ENCODE peak calls at places on chromosomes 16 and 17, in five cellular contexts. W is CD4-positive, alpha-beta T cell; Z is Right ventricle myocardium superior; I is activated T-helper 1 cell treated with anti-CD3 and anti-CD28 coated beads, Interleukin-2, amount 50 U/mL, for 16 hours; S is T-helper 2 cell. D is an unnamed sample.

GRCh38 chr17:73430848-73431247 is 119.0 kb upstream of the CDC42EP4 start:
- DNase-seq in I (no peak), S (no peak), Z (peak), W (no peak), D (peak)

GRCh38 chr17:8126306-8127066 is 2.6 kb upstream of the HES7 start:
- DNase-seq in S (no peak), I (no peak), Z (peak), W (no peak), D (no peak)

GRCh38 chr16:13612623-13613022 is 307.3 kb upstream of the ERCC4 start:
- DNase-seq in W (no peak), Z (no peak), I (no peak), S (no peak), D (no peak)

GRCh38 chr17:46722662-46723285 is 95.7 kb downstream of the WNT3 start:
- DNase-seq in W (no peak), Z (no peak), I (no peak), S (no peak), D (no peak)

GRCh38 chr17:28737316-28737715 is 6.5 kb upstream of the TRAF4 start:
- DNase-seq in W (no peak), S (no peak), Z (peak), I (no peak), D (no peak)

GRCh38 chr17:9115446-9116265 is 94.3 kb downstream of the NTN1 start:
- DNase-seq in I (no peak), S (no peak), W (peak), Z (peak), D (no peak)

GRCh38 chr16:11896776-11897175 is 19.0 kb downstream of the GSPT1 start:
- DNase-seq in I (no peak), W (no peak), S (no peak), Z (no peak), D (no peak)

GRCh38 chr17:80819422-80820164 is 172.0 kb upstream of the CHMP6 start:
- DNase-seq in Z (no peak), W (no peak), S (no peak), I (no peak), D (no peak)

GRCh38 chr17:76497979-76498885 is 3.0 kb downstream of the RHBDF2 start:
- DNase-seq in W (no peak), S (peak), Z (peak), I (no peak), D (no peak)

GRCh38 chr17:11622468-11622867 is 24.2 kb downstream of the DNAH9 start:
- DNase-seq in S (no peak), Z (no peak), I (no peak), W (no peak), D (no peak)

GRCh38 chr16:65829076-65829475 is 537.4 kb upstream of the CDH5 start:
- DNase-seq in I (no peak), Z (no peak), W (no peak), S (no peak), D (no peak)

GRCh38 chr16:1610071-1610840 is 1.6 kb downstream of the IFT140 start:
- DNase-seq in S (peak), I (peak), W (peak), Z (peak), D (peak)

GRCh38 chr17:51860934-51861561 is 297.5 kb downstream of the CA10 start:
- DNase-seq in S (no peak), W (no peak), I (no peak), Z (no peak), D (peak)

GRCh38 chr17:16516594-16517018 is 24.6 kb upstream of the LRRC75A start:
- DNase-seq in S (no peak), I (no peak), W (no peak), Z (no peak), D (no peak)

GRCh38 chr16:53071748-53072301 is 17.0 kb downstream of the CHD9 start:
- DNase-seq in W (no peak), I (no peak), Z (peak), S (no peak), D (no peak)

GRCh38 chr16:2005646-2006045 is 4.0 kb downstream of the ZNF598 start:
- DNase-seq in Z (no peak), W (no peak), S (no peak), I (no peak), D (no peak)

GRCh38 chr16:79282806-79283205 is 317.7 kb downstream of the MAF start:
- DNase-seq in Z (no peak), W (no peak), I (no peak), S (no peak), D (no peak)

GRCh38 chr16:66604376-66605176 is at the start of gene CMTM3:
- DNase-seq in I (peak), Z (peak), S (peak), W (peak), D (no peak)

GRCh38 chr17:45833826-45834439 is 10.7 kb upstream of the SPPL2C start:
- DNase-seq in S (no peak), I (no peak), W (no peak), Z (no peak), D (no peak)

GRCh38 chr16:29307598-29308507 is 98.7 kb downstream of the NPIPB11 start:
- DNase-seq in Z (peak), S (no peak), W (no peak), I (no peak), D (no peak)

GRCh38 chr17:1577657-1578428 is 15.3 kb upstream of the PITPNA start:
- DNase-seq in W (no peak), S (no peak), I (no peak), Z (peak), D (no peak)

GRCh38 chr17:80773243-80773991 is 218.2 kb upstream of the CHMP6 start:
- DNase-seq in W (no peak), Z (peak), I (no peak), S (no peak), D (peak)

GRCh38 chr17:48608494-48608834 is 2.4 kb downstream of the HOXB7 start:
- DNase-seq in Z (no peak), I (no peak), S (no peak), W (no peak), D (no peak)

GRCh38 chr17:18258356-18259038 is at the start of gene FLII:
- DNase-seq in Z (peak), I (peak), S (no peak), W (peak), D (no peak)

GRCh38 chr16:11325404-11326083 is 19.7 kb upstream of the RMI2 start:
- DNase-seq in I (no peak), S (no peak), Z (no peak), W (no peak), D (no peak)

GRCh38 chr16:57470683-57471082 is 8.2 kb downstream of the POLR2C start:
- DNase-seq in I (no peak), Z (peak), S (no peak), W (no peak), D (no peak)

GRCh38 chr16:68091604-68092261 is 6.6 kb downstream of the NFATC3 start:
- DNase-seq in S (no peak), W (no peak), I (no peak), Z (no peak), D (peak)

GRCh38 chr17:44940321-44940720 is 7.3 kb downstream of the KIF18B start:
- DNase-seq in Z (no peak), W (no peak), S (no peak), I (no peak), D (no peak)

GRCh38 chr17:33461051-33461450 is 168.0 kb upstream of the ASIC2 start:
- DNase-seq in W (no peak), S (no peak), I (no peak), Z (no peak), D (no peak)

GRCh38 chr16:15055141-15056053 is 477 bp downstream of the NTAN1 start:
- DNase-seq in S (no peak), I (peak), W (peak), Z (peak), D (no peak)

GRCh38 chr17:63276821-63277220 is 169.3 kb downstream of the CYB561 start:
- DNase-seq in I (no peak), S (no peak), W (no peak), Z (no peak), D (no peak)

GRCh38 chr16:68707341-68708152 is 29.5 kb upstream of the CDH1 start:
- DNase-seq in I (no peak), S (no peak), W (no peak), Z (peak), D (no peak)

GRCh38 chr17:76138896-76139248 is 2.2 kb downstream of the FOXJ1 start:
- DNase-seq in Z (no peak), S (no peak), W (no peak), I (no peak), D (no peak)

GRCh38 chr17:14297161-14297851 is 3.6 kb upstream of the HS3ST3B1 start:
- DNase-seq in S (peak), I (no peak), Z (no peak), W (no peak), D (peak)

GRCh38 chr16:85914423-85914794 is 15.4 kb downstream of the IRF8 start:
- DNase-seq in S (no peak), I (no peak), Z (no peak), W (no peak), D (no peak)

GRCh38 chr17:4444782-4445473 is 11.2 kb downstream of the SPNS3 start:
- DNase-seq in I (no peak), S (no peak), W (no peak), Z (peak), D (peak)

GRCh38 chr16:84448444-84448843 is 56.0 kb downstream of the MEAK7 start:
- DNase-seq in Z (no peak), I (no peak), W (no peak), S (no peak), D (no peak)

GRCh38 chr16:65309294-65309850 is 187.5 kb upstream of the CDH11 start:
- DNase-seq in W (no peak), Z (no peak), I (no peak), S (no peak), D (no peak)